ENCODE peak calls at places on chromosomes 7 and 10, in six cellular contexts. T is progenitor cell of endocrine pancreas, B is WTC11, R is ovary, X is GM20000, D is heart left ventricle. H is an unnamed sample.
A peak's percentile ranks its signal among the peaks of the same experiment; 100 is the strongest.

GRCh38 chr7:74627699-74628411 is 29.7 kb upstream of the GTF2I start:
- DNase-seq in R (peak; percentile 51), D (no peak), X (no peak), B (no peak), T (no peak), H (no peak)

GRCh38 chr7:137754076-137754851 is 92.5 kb downstream of the DGKI start:
- DNase-seq in R (no peak), T (no peak), D (no peak), B (no peak), X (no peak), H (no peak)

GRCh38 chr10:50392966-50393718 is 141.8 kb upstream of the ASAH2 start:
- DNase-seq in D (no peak), B (no peak), T (no peak), X (no peak), R (no peak), H (no peak)

GRCh38 chr10:7269988-7270387 is 140.8 kb downstream of the SFMBT2 start:
- DNase-seq in X (no peak), T (no peak), R (no peak), B (no peak), D (no peak), H (no peak)

GRCh38 chr7:124032369-124033092 is at the start of gene TMEM229A:
- DNase-seq in B (peak; percentile 68), R (peak; percentile 31), T (peak; percentile 49), D (peak; percentile 21), X (peak; percentile 50), H (peak; percentile 50)

GRCh38 chr10:122052702-122053101 is 63.7 kb downstream of the TACC2 start:
- DNase-seq in D (no peak), B (no peak), T (no peak), R (no peak), X (no peak), H (no peak)

GRCh38 chr10:25824050-25824449 is 110.0 kb upstream of the MYO3A start:
- DNase-seq in D (no peak), T (no peak), B (no peak), X (no peak), R (no peak), H (no peak)

GRCh38 chr10:104415526-104416165 is 62.0 kb downstream of the CFAP58 start:
- DNase-seq in T (no peak), B (no peak), R (no peak), X (no peak), D (no peak), H (no peak)

GRCh38 chr7:122902751-122903495 is 16.7 kb upstream of the CADPS2 start:
- DNase-seq in B (no peak), T (no peak), X (no peak), R (no peak), D (no peak), H (no peak)

DNA sequence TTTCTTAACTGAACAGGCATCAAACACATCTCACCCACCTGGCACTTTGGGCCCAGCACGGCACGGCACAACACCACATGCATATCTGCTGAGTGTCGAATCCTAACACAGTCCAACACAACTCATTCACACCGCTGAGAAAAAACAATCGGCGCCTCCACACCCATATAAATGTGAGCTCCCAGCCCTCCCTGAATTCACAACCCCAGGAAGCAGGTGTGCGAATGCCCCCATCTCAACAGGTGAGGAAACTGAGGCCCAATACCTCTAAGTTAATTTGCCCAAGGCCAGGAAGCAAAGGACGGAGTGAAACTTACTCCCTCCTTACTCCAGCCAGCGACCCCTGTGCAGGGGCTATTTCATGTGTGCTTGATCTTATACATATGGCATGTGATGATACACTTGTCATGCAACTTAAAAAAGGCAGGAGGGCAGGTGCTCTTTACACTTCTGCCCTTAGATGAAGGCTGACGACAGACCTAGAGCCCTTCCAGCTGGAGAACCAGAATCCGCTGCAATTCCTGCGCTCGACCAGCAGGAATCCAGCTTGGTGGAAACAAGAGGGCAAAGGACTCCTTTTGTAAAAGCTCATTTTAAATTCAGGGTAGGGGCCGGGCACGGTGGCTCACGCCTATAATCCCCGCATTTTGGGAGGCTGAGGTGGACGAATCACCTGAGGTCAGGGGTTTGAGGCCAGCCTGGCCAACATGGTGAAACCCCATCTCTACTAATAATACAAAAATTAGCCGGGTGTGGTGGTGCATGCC is 116.0 kb downstream of the LARP4B start:
- DNase-seq in X (no peak), D (no peak), T (no peak), B (no peak), R (no peak), H (no peak)
- TF ChIP-seq CTCF in X (no peak), D (no peak), T (peak; percentile 39), B (no peak), R (no peak), H (no peak)

GRCh38 chr7:47414342-47415288 is 167.3 kb downstream of the TNS3 start:
- DNase-seq in X (no peak), R (peak; percentile 13), T (no peak), B (no peak), D (no peak), H (no peak)

GRCh38 chr7:47418910-47419309 is 163.0 kb downstream of the TNS3 start:
- DNase-seq in X (no peak), T (no peak), R (peak; percentile 54), D (no peak), B (no peak), H (no peak)

GRCh38 chr7:47415289-47416212 is 166.4 kb downstream of the TNS3 start:
- DNase-seq in X (no peak), T (no peak), R (peak; percentile 11), B (no peak), D (no peak), H (no peak)

GRCh38 chr7:47417122-47417480 is 164.8 kb downstream of the TNS3 start:
- DNase-seq in X (no peak), R (peak; percentile 15), T (no peak), D (no peak), B (no peak), H (no peak)

GRCh38 chr7:47416454-47417121 is 165.3 kb downstream of the TNS3 start:
- DNase-seq in B (no peak), R (peak; percentile 18), T (no peak), D (no peak), X (no peak), H (no peak)
- TF ChIP-seq CTCF in B (no peak), R (no peak), T (no peak), D (no peak), X (no peak), H (no peak)

DNA sequence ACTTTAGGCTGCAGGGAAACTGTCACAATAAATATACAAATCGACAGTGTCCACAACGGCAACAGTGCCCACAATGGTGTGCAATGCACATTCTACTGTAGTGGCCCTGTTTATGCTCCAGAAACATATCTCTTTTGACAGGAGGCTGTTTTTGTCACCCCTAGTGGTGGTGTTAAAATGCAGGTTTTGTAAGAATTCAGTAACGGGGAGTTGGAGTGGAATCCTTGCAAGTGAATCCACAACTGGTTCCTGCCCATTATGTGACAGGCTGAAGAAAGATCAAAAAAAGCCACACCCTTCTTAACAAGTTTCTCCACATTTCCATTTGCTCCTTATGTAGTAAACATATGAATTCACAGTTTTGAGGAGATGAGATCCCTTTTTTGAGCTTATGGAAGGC is 58.5 kb downstream of the BEND7 start:
- DNase-seq in B (no peak), X (no peak), D (no peak), T (no peak), R (no peak), H (no peak)
- TF ChIP-seq CTCF in B (peak; percentile 27), X (no peak), D (no peak), T (peak; percentile 25), R (no peak), H (no peak)

DNA sequence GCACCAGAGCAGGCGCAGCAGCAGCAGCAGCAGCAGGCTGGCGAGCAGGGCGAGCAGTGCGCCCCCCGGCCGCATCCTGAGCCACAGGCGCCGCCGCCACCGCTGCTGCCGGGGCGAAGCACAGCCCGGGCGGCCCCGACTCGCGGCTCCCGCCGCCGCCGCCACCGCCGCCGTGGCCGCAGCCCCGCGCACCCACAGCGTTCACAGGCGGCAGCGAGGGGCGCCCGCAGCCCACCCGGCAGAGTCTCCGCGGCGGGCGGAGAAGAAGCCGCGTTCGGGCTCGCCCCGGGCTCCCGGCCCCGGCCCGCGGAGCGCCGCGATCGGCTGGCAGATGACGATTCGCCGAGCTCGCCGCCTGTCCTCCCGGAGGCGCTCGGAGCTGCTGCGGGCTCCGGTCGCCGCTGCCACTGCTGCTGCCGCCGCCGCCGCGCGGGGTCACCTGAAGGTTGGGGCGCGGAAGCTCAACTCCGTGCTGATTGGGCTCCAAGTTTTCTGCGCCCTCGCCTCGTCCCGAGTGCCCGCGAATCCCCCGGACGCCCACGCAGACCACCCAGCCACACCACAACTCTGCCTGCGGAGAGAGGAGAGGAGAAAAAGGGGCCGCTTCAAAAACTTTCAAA is at the start of gene ST8SIA6:
- DNase-seq in B (peak; percentile 66), T (peak; percentile 33), R (peak; percentile 28), X (peak; percentile 80), D (peak; percentile 50), H (peak; percentile 74)
- TF ChIP-seq CTCF in B (no peak), T (no peak), R (no peak), X (no peak), D (no peak), H (no peak)

DNA sequence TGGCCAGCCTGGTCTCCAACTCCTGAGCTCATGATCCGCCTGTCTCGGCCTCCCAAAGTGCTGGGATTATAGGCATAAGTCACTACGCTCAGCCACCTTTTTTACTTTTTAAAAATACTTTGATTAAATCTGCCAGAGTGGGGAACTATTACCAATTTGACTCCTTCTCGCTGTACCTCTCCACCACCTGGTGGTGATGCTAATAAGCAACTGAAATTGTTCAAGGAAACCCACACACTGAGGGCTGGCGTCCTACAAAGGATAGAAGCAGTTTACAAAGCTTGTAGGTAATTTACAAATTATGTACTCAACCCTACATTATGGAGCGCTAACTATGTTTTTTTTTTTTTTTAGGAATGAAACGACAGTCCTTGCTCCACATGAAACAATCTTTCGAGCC is 111.1 kb downstream of the CPED1 start:
- DNase-seq in D (no peak), R (no peak), X (no peak), B (no peak), T (no peak), H (no peak)
- TF ChIP-seq CTCF in D (no peak), R (no peak), X (no peak), B (no peak), T (peak; percentile 24), H (no peak)

GRCh38 chr7:90298145-90299038 is 22.7 kb downstream of the FAM237B start:
- DNase-seq in B (no peak), D (no peak), T (no peak), R (peak; percentile 15), X (peak; percentile 40), H (peak; percentile 38)
- TF ChIP-seq CTCF in B (no peak), D (peak; percentile 25), T (peak; percentile 55), R (no peak), X (peak; percentile 61), H (peak; percentile 55)

H was measured in GM13976.